ENCODE peak calls at places on chromosomes 13 and 19, in four cellular contexts. One of them, this sample, is unnamed.

GRCh38 chr13:74886496-74886895 is 595.5 kb downstream of the TBC1D4 start:
- DNase-seq in K562: no peak
- DNase-seq in GM12878: no peak
- DNase-seq in HepG2: no peak
- DNase-seq in this sample: no peak

GRCh38 chr13:52348081-52348480 is 57.9 kb downstream of the THSD1 start:
- DNase-seq in HepG2: no peak
- DNase-seq in K562: no peak
- DNase-seq in GM12878: no peak
- DNase-seq in this sample: no peak

GRCh38 chr19:16327911-16328823 is 3.5 kb downstream of the KLF2 start:
- DNase-seq in K562: no peak
- DNase-seq in HepG2: no peak
- DNase-seq in GM12878: no peak
- DNase-seq in this sample: no peak

GRCh38 chr19:32652893-32653625 is 21.9 kb downstream of the ANKRD27 start:
- DNase-seq in K562: no peak
- DNase-seq in GM12878: no peak
- DNase-seq in HepG2: no peak
- DNase-seq in this sample: no peak

GRCh38 chr13:80361883-80362327 is 21.0 kb upstream of the SPRY2 start:
- DNase-seq in HepG2: peak
- DNase-seq in K562: no peak
- DNase-seq in GM12878: no peak
- DNase-seq in this sample: peak

GRCh38 chr13:46668302-46668720 is 115.3 kb downstream of the LRCH1 start:
- DNase-seq in HepG2: no peak
- DNase-seq in GM12878: no peak
- DNase-seq in K562: no peak
- DNase-seq in this sample: no peak

GRCh38 chr19:42301646-42302204 is at the start of gene PRR19:
- DNase-seq in HepG2: no peak
- DNase-seq in K562: peak
- DNase-seq in GM12878: no peak
- DNase-seq in this sample: no peak

GRCh38 chr13:83796364-83796763 is 85.9 kb downstream of the SLITRK1 start:
- DNase-seq in K562: no peak
- DNase-seq in GM12878: no peak
- DNase-seq in HepG2: no peak
- DNase-seq in this sample: no peak

GRCh38 chr13:111423168-111423785 is 102.8 kb downstream of the TEX29 start:
- DNase-seq in K562: no peak
- DNase-seq in HepG2: no peak
- DNase-seq in GM12878: no peak
- DNase-seq in this sample: no peak

GRCh38 chr19:30059741-30060140 is 117.7 kb downstream of the URI1 start:
- DNase-seq in K562: no peak
- DNase-seq in HepG2: no peak
- DNase-seq in GM12878: no peak
- DNase-seq in this sample: no peak

GRCh38 chr13:65553328-65553727 is 1676.8 kb downstream of the PCDH9 start:
- DNase-seq in GM12878: no peak
- DNase-seq in HepG2: no peak
- DNase-seq in K562: no peak
- DNase-seq in this sample: no peak

GRCh38 chr13:78689011-78689410 is 30.1 kb upstream of the OBI1 start:
- DNase-seq in GM12878: no peak
- DNase-seq in HepG2: peak
- DNase-seq in K562: no peak
- DNase-seq in this sample: peak

GRCh38 chr19:46784262-46785053 is 3.9 kb downstream of the SLC1A5 start:
- DNase-seq in GM12878: peak
- DNase-seq in HepG2: peak
- DNase-seq in K562: peak
- DNase-seq in this sample: peak

GRCh38 chr19:2166741-2167738 is 3.3 kb downstream of the DOT1L start:
- DNase-seq in GM12878: no peak
- DNase-seq in K562: peak
- DNase-seq in HepG2: peak
- DNase-seq in this sample: no peak

GRCh38 chr13:76992548-76993001 is 694 bp downstream of the CLN5 start:
- DNase-seq in HepG2: no peak
- DNase-seq in GM12878: no peak
- DNase-seq in K562: no peak
- DNase-seq in this sample: peak

GRCh38 chr13:44755872-44756271 is 179.7 kb upstream of the TSC22D1 start:
- DNase-seq in GM12878: no peak
- DNase-seq in HepG2: peak
- DNase-seq in K562: no peak
- DNase-seq in this sample: no peak

GRCh38 chr19:39679791-39680168 is 24.1 kb downstream of the LGALS16 start:
- DNase-seq in K562: no peak
- DNase-seq in HepG2: no peak
- DNase-seq in GM12878: no peak
- DNase-seq in this sample: no peak

GRCh38 chr13:113565526-113566226 is 18.9 kb upstream of the TFDP1 start:
- DNase-seq in GM12878: no peak
- DNase-seq in HepG2: no peak
- DNase-seq in K562: no peak
- DNase-seq in this sample: no peak

GRCh38 chr13:40764587-40765403 is 6.2 kb downstream of the MRPS31 start:
- DNase-seq in GM12878: no peak
- DNase-seq in K562: no peak
- DNase-seq in HepG2: no peak
- DNase-seq in this sample: no peak

GRCh38 chr13:109767023-109767422 is 19.4 kb downstream of the IRS2 start:
- DNase-seq in HepG2: no peak
- DNase-seq in K562: no peak
- DNase-seq in GM12878: no peak
- DNase-seq in this sample: no peak

GRCh38 chr19:31023038-31023437 is 326.2 kb downstream of the TSHZ3 start:
- DNase-seq in GM12878: no peak
- DNase-seq in K562: no peak
- DNase-seq in HepG2: no peak
- DNase-seq in this sample: no peak

GRCh38 chr13:73708393-73708985 is 425.7 kb downstream of the KLF12 start:
- DNase-seq in GM12878: no peak
- DNase-seq in HepG2: peak
- DNase-seq in K562: peak
- DNase-seq in this sample: peak

GRCh38 chr19:40284501-40285352 is at the start of gene AKT2:
- DNase-seq in HepG2: no peak
- DNase-seq in K562: peak
- DNase-seq in GM12878: peak
- DNase-seq in this sample: peak

GRCh38 chr13:109790071-109790470 is 3.7 kb upstream of the IRS2 start:
- DNase-seq in GM12878: no peak
- DNase-seq in K562: no peak
- DNase-seq in HepG2: no peak
- DNase-seq in this sample: no peak

GRCh38 chr13:113860051-113860471 is 3.8 kb downstream of the GAS6 start:
- DNase-seq in HepG2: peak
- DNase-seq in GM12878: no peak
- DNase-seq in K562: no peak
- DNase-seq in this sample: no peak

GRCh38 chr13:72160977-72161376 is 294.0 kb upstream of the DACH1 start:
- DNase-seq in K562: no peak
- DNase-seq in GM12878: no peak
- DNase-seq in HepG2: no peak
- DNase-seq in this sample: no peak
- TF ChIP-seq BHLHE40 in K562: no peak
- TF ChIP-seq BHLHE40 in GM12878: no peak
- TF ChIP-seq BHLHE40 in HepG2: no peak
- TF ChIP-seq BHLHE40 in this sample: no peak

GRCh38 chr19:3969435-3970312 is 1.2 kb downstream of the DAPK3 start:
- DNase-seq in K562: no peak
- DNase-seq in GM12878: no peak
- DNase-seq in HepG2: peak
- DNase-seq in this sample: peak
- TF ChIP-seq SP1 in K562: no peak
- TF ChIP-seq SP1 in GM12878: no peak
- TF ChIP-seq SP1 in HepG2: no peak
- TF ChIP-seq SP1 in this sample: no peak

DNA sequence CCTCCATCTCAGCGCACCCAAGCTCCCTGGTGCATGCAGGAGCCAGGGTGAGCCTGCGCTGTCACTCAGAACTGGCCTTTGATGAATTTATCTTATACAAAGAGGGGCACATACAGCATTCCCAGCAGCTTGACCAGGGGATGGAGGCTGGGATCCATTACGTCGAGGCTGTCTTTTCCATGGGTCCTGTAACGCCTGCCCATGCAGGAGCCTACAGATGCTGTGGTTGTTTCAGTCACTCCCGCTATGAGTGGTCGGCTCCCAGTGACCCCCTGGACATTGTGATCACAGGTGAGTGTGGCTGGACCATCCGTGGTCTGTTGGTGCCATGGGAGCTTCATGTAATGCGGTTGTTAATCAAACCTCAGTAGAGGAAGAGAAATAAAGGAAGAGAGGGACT is 33.0 kb downstream of the LAIR2 start:
- DNase-seq in K562: no peak
- DNase-seq in HepG2: no peak
- DNase-seq in GM12878: no peak
- DNase-seq in this sample: no peak
- TF ChIP-seq BHLHE40 in K562: no peak
- TF ChIP-seq BHLHE40 in HepG2: no peak
- TF ChIP-seq BHLHE40 in GM12878: no peak
- TF ChIP-seq BHLHE40 in this sample: no peak

GRCh38 chr13:28659611-28659970 is 661 bp downstream of the POMP start:
- DNase-seq in K562: no peak
- DNase-seq in GM12878: no peak
- DNase-seq in HepG2: no peak
- DNase-seq in this sample: no peak
- TF ChIP-seq SP1 in K562: no peak
- TF ChIP-seq SP1 in GM12878: no peak
- TF ChIP-seq SP1 in HepG2: no peak
- TF ChIP-seq SP1 in this sample: no peak

DNA sequence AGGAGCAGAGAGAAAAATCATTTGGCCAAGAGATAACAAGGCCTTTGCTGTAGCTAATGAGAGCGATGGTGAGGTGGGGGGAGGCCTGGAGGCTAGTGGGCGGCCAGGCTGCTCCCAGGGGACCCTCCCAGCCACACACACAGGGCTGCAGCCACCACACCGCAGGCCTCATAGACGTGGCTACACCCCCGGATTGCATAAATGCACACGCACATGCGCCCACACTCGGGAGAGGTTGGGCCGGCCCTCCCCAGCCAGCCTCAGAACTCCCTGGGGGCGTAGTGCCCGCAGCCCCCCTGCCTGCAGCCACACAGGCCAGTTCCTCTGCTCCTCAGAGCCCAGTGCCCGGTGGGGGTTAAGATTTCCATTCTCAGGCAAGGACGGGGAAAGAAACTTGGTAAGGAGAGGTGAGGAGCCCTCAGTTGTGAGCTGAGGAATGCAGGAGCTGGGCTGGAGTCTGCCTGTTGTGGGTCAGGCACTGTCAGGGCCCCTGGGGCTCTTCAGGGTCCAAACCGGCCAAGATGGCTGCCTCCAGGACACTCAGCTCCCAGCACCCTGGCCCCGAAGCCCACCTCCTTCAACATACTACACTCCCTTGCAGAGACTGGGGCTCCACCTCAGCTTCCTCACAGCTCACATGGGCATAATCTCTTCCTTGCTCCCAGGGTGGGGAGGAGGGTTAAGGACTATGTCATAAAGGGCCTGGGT is 8.0 kb downstream of the PTH2 start:
- DNase-seq in HepG2: no peak
- DNase-seq in GM12878: peak
- DNase-seq in K562: no peak
- DNase-seq in this sample: no peak
- TF ChIP-seq BHLHE40 in HepG2: no peak
- TF ChIP-seq BHLHE40 in GM12878: peak
- TF ChIP-seq BHLHE40 in K562: no peak
- TF ChIP-seq BHLHE40 in this sample: no peak

GRCh38 chr19:36149673-36150406 is 2.4 kb downstream of the COX7A1 start:
- DNase-seq in K562: no peak
- DNase-seq in HepG2: no peak
- DNase-seq in GM12878: no peak
- DNase-seq in this sample: no peak

GRCh38 chr19:36150586-36150985 is 1.7 kb downstream of the COX7A1 start:
- DNase-seq in GM12878: no peak
- DNase-seq in K562: no peak
- DNase-seq in HepG2: no peak
- DNase-seq in this sample: no peak

GRCh38 chr19:36152886-36153525 is 759 bp upstream of the COX7A1 start:
- DNase-seq in HepG2: no peak
- DNase-seq in K562: no peak
- DNase-seq in GM12878: no peak
- DNase-seq in this sample: no peak

GRCh38 chr19:36152061-36152885 is at the start of gene COX7A1:
- DNase-seq in HepG2: no peak
- DNase-seq in GM12878: no peak
- DNase-seq in K562: no peak
- DNase-seq in this sample: no peak

GRCh38 chr19:36151144-36152051 is 849 bp downstream of the COX7A1 start:
- DNase-seq in K562: no peak
- DNase-seq in HepG2: no peak
- DNase-seq in GM12878: no peak
- DNase-seq in this sample: no peak
- TF ChIP-seq SP1 in K562: no peak
- TF ChIP-seq SP1 in HepG2: no peak
- TF ChIP-seq SP1 in GM12878: no peak
- TF ChIP-seq SP1 in this sample: no peak

DNA sequence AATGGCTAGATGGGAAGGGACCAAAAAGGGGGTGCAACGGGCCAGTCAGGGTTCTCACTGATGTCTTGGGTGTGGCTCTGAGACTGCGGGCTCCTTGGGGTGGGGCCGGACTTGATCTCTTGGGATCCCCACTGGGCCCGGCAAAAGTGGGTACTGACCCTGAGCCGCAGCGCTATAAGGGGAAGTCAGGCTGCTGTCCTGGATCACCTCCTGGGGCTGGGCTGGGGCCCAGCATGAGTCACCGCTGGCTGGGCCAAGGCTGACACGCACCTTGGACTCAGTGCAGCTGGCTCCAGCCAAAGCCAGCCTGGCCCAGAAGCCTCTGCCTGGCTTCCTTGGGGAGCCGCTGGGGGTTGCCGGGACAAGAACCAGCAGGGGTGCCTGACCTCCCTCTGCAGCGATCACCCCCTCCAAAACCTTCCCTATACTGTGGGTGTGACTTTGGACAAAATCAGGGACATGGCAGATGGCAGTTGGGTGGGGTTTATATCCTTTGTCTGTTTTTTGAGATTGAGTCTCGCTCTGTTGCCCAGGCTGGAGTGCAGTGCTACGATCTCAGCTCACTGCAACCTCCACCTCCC is 614 bp upstream of the IQCN start:
- DNase-seq in GM12878: no peak
- DNase-seq in K562: peak
- DNase-seq in HepG2: peak
- DNase-seq in this sample: no peak
- TF ChIP-seq BHLHE40 in GM12878: no peak
- TF ChIP-seq BHLHE40 in K562: no peak
- TF ChIP-seq BHLHE40 in HepG2: no peak
- TF ChIP-seq BHLHE40 in this sample: no peak

GRCh38 chr13:97460004-97460756 is 26.2 kb downstream of the RAP2A start:
- DNase-seq in K562: no peak
- DNase-seq in HepG2: no peak
- DNase-seq in GM12878: peak
- DNase-seq in this sample: no peak
- TF ChIP-seq SP1 in K562: no peak
- TF ChIP-seq SP1 in HepG2: no peak
- TF ChIP-seq SP1 in GM12878: peak
- TF ChIP-seq SP1 in this sample: no peak

This sample was measured in HEK293T.